ENCODE peak calls at places on chromosomes 4 and X, in six cellular contexts. W is suprapubic skin, E is transverse colon, C is uterus, S is body of pancreas, F is ovary. O is an unnamed sample. For H3K27me3, the result is how much of the 10 kb centered on the place peaks cover.

GRCh38 chr4:158870282-158871049 is 101.6 kb downstream of the FNIP2 start:
- DNase-seq in F (peak), W (no peak), S (no peak), E (no peak), C (no peak), O (no peak)

GRCh38 chrX:72052415-72053090 is 79.2 kb downstream of the RTL5 start:
- DNase-seq in S (no peak), E (no peak), F (no peak), W (no peak), C (no peak), O (no peak)

GRCh38 chrX:110531873-110532272 is 173.2 kb downstream of the RTL9 start:
- DNase-seq in S (no peak), C (no peak), W (no peak), E (no peak), F (no peak), O (no peak)

GRCh38 chr4:81164623-81165416 is 50.2 kb downstream of the PRKG2 start:
- DNase-seq in F (no peak), E (peak), W (no peak), S (no peak), C (no peak), O (no peak)

GRCh38 chrX:152640039-152640818 is 2.5 kb downstream of the GABRQ start:
- DNase-seq in E (no peak), S (no peak), W (no peak), C (no peak), F (no peak), O (no peak)

GRCh38 chr4:68651932-68652331 is 18.5 kb downstream of the UGT2B15 start:
- DNase-seq in W (no peak), C (no peak), S (no peak), F (no peak), E (no peak), O (no peak)

GRCh38 chr4:157014621-157015591 is 43.3 kb upstream of the PDGFC start:
- DNase-seq in C (no peak), E (no peak), W (no peak), F (no peak), S (no peak), O (no peak)

GRCh38 chr4:186201535-186202230 is 10.3 kb downstream of the CYP4V2 start:
- DNase-seq in F (no peak), E (peak), C (no peak), W (no peak), S (peak), O (no peak)

GRCh38 chr4:88177981-88178632 is 19.7 kb upstream of the ABCG2 start:
- DNase-seq in E (peak), S (no peak), C (no peak), F (no peak), W (no peak), O (no peak)

GRCh38 chrX:37472836-37473235 is 98.6 kb upstream of the LANCL3 start:
- DNase-seq in S (no peak), W (no peak), F (no peak), E (no peak), C (no peak), O (no peak)

GRCh38 chr4:110483516-110483915 is 7.6 kb downstream of the ENPEP start:
- DNase-seq in E (no peak), C (no peak), F (no peak), S (no peak), W (no peak), O (no peak)

GRCh38 chr4:64598068-64598467 is 188.8 kb upstream of the TECRL start:
- DNase-seq in S (no peak), C (no peak), F (no peak), W (no peak), E (no peak), O (no peak)

GRCh38 chrX:47283015-47283771 is 50.4 kb downstream of the USP11 start:
- DNase-seq in F (peak), E (no peak), W (no peak), C (peak), S (no peak), O (no peak)

GRCh38 chr4:173252024-173252935 is 81.9 kb downstream of the HMGB2 start:
- DNase-seq in S (peak), F (peak), C (peak), E (peak), W (no peak), O (peak)

GRCh38 chr4:83019794-83020497 is 9.3 kb upstream of the LIN54 start:
- DNase-seq in W (no peak), F (no peak), C (no peak), S (no peak), E (no peak), O (no peak)

GRCh38 chr4:101103381-101104142 is 243.8 kb downstream of the PPP3CA start:
- DNase-seq in F (no peak), S (no peak), W (no peak), E (no peak), C (no peak), O (no peak)

GRCh38 chr4:137310593-137311490 is 221.5 kb downstream of the PCDH18 start:
- DNase-seq in F (no peak), S (no peak), W (no peak), C (no peak), E (no peak), O (no peak)

GRCh38 chr4:70613893-70614572 is 14.5 kb upstream of the ENAM start:
- DNase-seq in C (no peak), S (no peak), W (no peak), E (no peak), F (no peak), O (no peak)

GRCh38 chr4:16226816-16227461 is 668 bp upstream of the TAPT1 start:
- DNase-seq in E (peak), S (peak), F (peak), C (peak), W (peak), O (peak)

GRCh38 chr4:161121451-161121850 is 1042.3 kb downstream of the FSTL5 start:
- DNase-seq in S (no peak), E (no peak), W (no peak), C (no peak), F (no peak), O (no peak)

GRCh38 chr4:56764775-56765174 is 56.7 kb downstream of the SPINK2 start:
- DNase-seq in S (no peak), F (no peak), E (no peak), W (no peak), C (no peak), O (no peak)

GRCh38 chr4:177271091-177271490 is 38.6 kb upstream of the NEIL3 start:
- DNase-seq in E (no peak), F (no peak), S (no peak), C (no peak), W (no peak), O (no peak)

GRCh38 chr4:147808447-147808846 is 76.6 kb downstream of the ARHGAP10 start:
- DNase-seq in S (no peak), E (no peak), C (no peak), F (no peak), W (no peak), O (no peak)

GRCh38 chr4:11404431-11404830 is 24.3 kb downstream of the HS3ST1 start:
- DNase-seq in F (no peak), E (no peak), S (no peak), C (no peak), W (no peak), O (no peak)

GRCh38 chr4:128310266-128310697 is 22.7 kb upstream of the PGRMC2 start:
- DNase-seq in S (peak), W (no peak), C (no peak), F (no peak), E (peak), O (peak)

GRCh38 chr4:140048419-140049022 is 105.5 kb downstream of the MAML3 start:
- DNase-seq in F (no peak), W (no peak), E (no peak), C (no peak), S (no peak), O (no peak)

GRCh38 chrX:9926002-9926401 is 41.2 kb upstream of the CLDN34 start:
- DNase-seq in S (no peak), W (no peak), E (no peak), F (no peak), C (no peak), O (no peak)

GRCh38 chrX:108224727-108225455 is 133.3 kb downstream of the ATG4A start:
- DNase-seq in F (no peak), S (no peak), C (no peak), W (no peak), E (no peak), O (no peak)

GRCh38 chr4:180741703-180742102 is 1501.5 kb upstream of the TENM3 start:
- DNase-seq in C (no peak), F (no peak), W (no peak), S (no peak), E (no peak), O (no peak)

GRCh38 chrX:31366076-31366475 is 294.2 kb upstream of the FTHL17 start:
- DNase-seq in S (no peak), C (no peak), F (no peak), E (no peak), W (no peak), O (no peak)

GRCh38 chrX:68112321-68112720 is 321.0 kb downstream of the OPHN1 start:
- DNase-seq in S (no peak), F (no peak), W (no peak), E (no peak), C (no peak), O (no peak)

DNA sequence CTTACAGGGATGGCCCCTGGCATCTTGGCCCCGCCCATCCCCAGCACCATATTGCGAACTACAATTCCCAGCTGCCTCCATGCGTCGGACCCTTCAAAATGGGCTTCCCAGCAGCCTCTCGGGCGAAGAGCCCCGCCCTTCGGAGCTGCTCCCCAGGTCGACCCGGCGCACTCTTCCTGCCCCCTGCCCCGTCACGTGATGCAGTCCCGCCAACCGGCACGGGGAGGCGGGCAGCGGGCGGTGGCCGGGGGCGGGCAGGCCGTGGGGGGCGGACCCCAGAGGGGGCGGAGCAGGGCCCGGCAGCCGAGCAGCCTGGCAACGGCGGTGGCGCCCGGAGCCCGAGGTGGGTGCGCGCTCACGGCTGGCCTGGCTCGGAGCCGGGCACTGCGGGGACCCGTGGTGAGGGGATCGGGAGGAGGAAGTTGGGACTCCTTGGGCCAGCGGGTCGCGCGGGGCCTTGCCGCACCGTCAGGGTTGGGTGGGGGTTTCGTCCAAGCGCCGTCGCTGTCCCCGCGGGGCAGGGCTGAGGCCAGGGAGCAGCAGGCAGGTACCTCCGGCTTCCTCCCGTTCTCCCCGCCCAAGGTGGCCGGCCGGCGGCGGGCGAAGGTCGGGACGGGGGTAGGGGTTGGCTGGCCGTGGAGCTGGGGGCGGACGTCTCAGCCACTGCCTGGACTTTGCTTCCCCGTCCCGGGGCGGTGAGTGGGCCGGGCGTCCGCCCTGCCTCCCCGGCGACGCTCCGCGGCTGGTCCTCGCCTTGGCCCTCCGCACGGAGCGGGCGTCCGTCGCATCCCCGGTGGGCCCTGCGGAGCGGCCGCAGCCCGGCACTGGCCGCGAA is at the start of gene MTM1:
- DNase-seq in C (peak), F (peak), E (peak), S (peak), W (peak), O (peak)
- TF ChIP-seq POLR2A in C (peak), F (peak), E (peak), S (peak), W (no peak), O (peak)

GRCh38 chrX:87728024-87728423 is 210.4 kb downstream of the KLHL4 start:
- DNase-seq in E (no peak), C (no peak), W (no peak), F (no peak), S (no peak), O (no peak)
- H3K27me3 ChIP-seq in E (under half), C (under half), W (under half), F (under half), S (under half), O (under half)

DNA sequence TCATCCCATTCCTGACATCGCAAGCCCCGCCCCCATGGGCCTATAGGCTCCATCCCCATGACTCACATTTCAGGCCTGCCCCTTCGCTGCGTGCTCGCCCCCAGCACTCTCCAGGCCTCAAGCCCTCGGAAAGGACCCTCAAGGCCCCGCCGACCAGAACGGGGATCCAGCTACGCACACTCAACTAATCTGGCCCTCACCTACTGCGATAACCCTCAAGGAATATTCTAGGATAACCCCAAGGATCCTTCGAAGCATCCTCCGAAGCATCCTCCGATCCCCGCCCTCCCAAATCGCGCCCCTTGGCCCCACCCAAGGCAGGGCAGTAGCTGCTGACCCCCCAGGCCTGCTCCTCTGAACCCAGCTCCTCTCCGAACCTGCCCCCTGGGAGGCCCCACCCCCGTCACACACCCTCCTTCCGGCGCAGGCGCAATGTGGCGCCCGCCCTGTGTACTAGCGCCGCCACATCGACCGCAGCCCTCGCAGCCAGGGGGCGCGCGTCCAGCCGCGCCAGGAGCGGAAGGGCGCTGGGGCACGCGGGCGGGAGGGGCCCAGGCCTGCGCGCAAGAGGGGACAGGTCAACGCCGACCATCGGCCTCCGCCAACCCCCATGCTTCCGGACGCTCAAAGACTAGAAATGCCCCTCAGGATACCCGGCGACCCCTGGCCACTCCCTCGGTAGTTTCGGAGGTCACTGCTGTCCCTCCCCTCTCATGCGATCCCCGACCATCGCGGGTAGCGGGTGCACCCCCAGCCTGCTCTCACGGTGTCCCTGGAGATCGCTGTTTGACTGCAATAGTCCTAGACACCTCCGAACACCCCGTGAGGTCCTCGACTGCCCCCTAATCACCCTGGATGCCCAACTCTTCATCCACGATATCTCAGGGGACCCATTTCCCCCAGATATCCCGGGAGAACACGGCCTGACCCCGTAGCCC is 6.4 kb upstream of the MAGIX start:
- DNase-seq in F (peak), C (peak), E (peak), S (peak), W (peak), O (peak)
- TF ChIP-seq POLR2A in F (peak), C (peak), E (peak), S (peak), W (no peak), O (peak)

GRCh38 chrX:42967681-42968080 is 189.7 kb upstream of the PPP1R2C start:
- DNase-seq in E (no peak), S (no peak), W (no peak), F (no peak), C (no peak), O (no peak)
- H3K27me3 ChIP-seq in E (under half), S (under half), W (under half), F (under half), C (under half), O (under half)

GRCh38 chr4:105551968-105552746 is at the start of gene ARHGEF38:
- DNase-seq in S (peak), E (peak), F (no peak), W (no peak), C (no peak), O (no peak)
- TF ChIP-seq POLR2A in S (peak), E (peak), F (no peak), W (no peak), C (no peak), O (no peak)

GRCh38 chrX:27675493-27675892 is 85.3 kb downstream of the DCAF8L2 start:
- DNase-seq in C (no peak), E (no peak), S (no peak), F (no peak), W (no peak), O (no peak)
- H3K27me3 ChIP-seq in C (under half), E (under half), S (under half), F (under half), W (under half), O (under half)

GRCh38 chr4:114998316-114998715 is 115.1 kb downstream of the NDST4 start:
- DNase-seq in F (no peak), C (no peak), S (no peak), W (no peak), E (no peak), O (no peak)

GRCh38 chr4:114997596-114997995 is 115.8 kb downstream of the NDST4 start:
- DNase-seq in S (no peak), W (no peak), F (no peak), E (no peak), C (no peak), O (no peak)
- TF ChIP-seq POLR2A in S (no peak), W (no peak), F (no peak), E (no peak), C (no peak), O (no peak)